ENCODE peak calls at places on chromosomes 16 and 17, in ten cellular contexts. H, I, Y, F, E, L, K, T, W and N are unnamed samples.
A peak's percentile ranks its signal among the peaks of the same experiment; 100 is the strongest.

GRCh38 chr17:9936075-9936474 is 31.0 kb upstream of the RCVRN start:
- DNase-seq in K (no peak), T (no peak), H (no peak), I (no peak), F (no peak), E (no peak), L (no peak), W (no peak), Y (no peak), N (no peak)

GRCh38 chr17:29124135-29124930 is 55.9 kb downstream of the MYO18A start:
- DNase-seq in L (peak; percentile 67), W (peak; percentile 83), F (peak; percentile 52), Y (peak; percentile 60), T (peak; percentile 39), I (peak; percentile 79), H (peak; percentile 74), E (no peak), K (peak; percentile 50), N (no peak)

GRCh38 chr17:8673621-8674020 is 43.1 kb upstream of the MYH10 start:
- DNase-seq in W (no peak), Y (no peak), E (no peak), F (no peak), I (no peak), L (no peak), H (no peak), T (no peak), K (peak; percentile 75), N (no peak)

GRCh38 chr16:56610017-56610608 is 1.7 kb downstream of the MT2A start:
- DNase-seq in W (peak; percentile 97), E (peak; percentile 75), F (peak; percentile 48), Y (no peak), I (no peak), K (no peak), T (no peak), H (no peak), L (peak; percentile 62), N (no peak)

GRCh38 chr17:76104140-76104895 is 731 bp upstream of the EXOC7 start:
- DNase-seq in H (no peak), Y (no peak), E (no peak), W (no peak), T (no peak), I (no peak), F (no peak), K (no peak), L (no peak), N (peak; percentile 65)

GRCh38 chr17:73452056-73452455 is 140.3 kb upstream of the CDC42EP4 start:
- DNase-seq in W (no peak), H (no peak), T (no peak), K (no peak), F (no peak), Y (no peak), L (no peak), I (no peak), E (no peak), N (no peak)

GRCh38 chr17:19237389-19238166 is 412 bp downstream of the EPN2 start:
- DNase-seq in F (no peak), H (peak; percentile 52), Y (peak; percentile 37), L (peak; percentile 29), W (no peak), E (no peak), T (no peak), K (peak; percentile 37), I (peak; percentile 74), N (no peak)

GRCh38 chr17:50425682-50426471 is at the start of gene ACSF2:
- DNase-seq in K (peak; percentile 59), T (peak; percentile 45), H (peak; percentile 86), I (peak; percentile 89), W (peak; percentile 63), F (peak; percentile 60), Y (peak; percentile 65), L (peak; percentile 71), E (no peak), N (peak; percentile 74)

GRCh38 chr16:72404299-72404698 is 232.3 kb upstream of the PMFBP1 start:
- DNase-seq in T (no peak), F (no peak), E (no peak), W (no peak), I (no peak), K (no peak), Y (no peak), L (no peak), H (no peak), N (no peak)

GRCh38 chr16:22300427-22301071 is 3.3 kb downstream of the POLR3E start:
- DNase-seq in Y (peak; percentile 59), W (peak; percentile 68), T (peak; percentile 40), I (peak; percentile 69), L (peak; percentile 69), E (no peak), H (peak; percentile 65), K (peak; percentile 76), F (peak; percentile 36), N (no peak)

GRCh38 chr16:6165330-6165984 is 1067.9 kb upstream of the EEF2KMT start:
- DNase-seq in L (no peak), H (no peak), K (no peak), I (no peak), Y (no peak), E (no peak), F (no peak), W (no peak), T (no peak), N (no peak)
- TF ChIP-seq CTCF in L (no peak), H (no peak), K (no peak), I (no peak), Y (peak; percentile 58), E (no peak), F (no peak), W (no peak), T (peak; percentile 61), N (peak; percentile 65)

GRCh38 chr17:4934173-4934979 is 2.3 kb downstream of the GP1BA start:
- DNase-seq in W (peak; percentile 42), H (no peak), T (no peak), F (no peak), E (no peak), Y (peak; percentile 52), L (peak; percentile 83), I (peak; percentile 68), K (peak; percentile 37), N (no peak)
- TF ChIP-seq CTCF in W (peak; percentile 31), H (peak; percentile 58), T (peak; percentile 29), F (no peak), E (peak; percentile 34), Y (no peak), L (peak; percentile 16), I (peak; percentile 35), K (peak; percentile 41), N (peak; percentile 30)

DNA sequence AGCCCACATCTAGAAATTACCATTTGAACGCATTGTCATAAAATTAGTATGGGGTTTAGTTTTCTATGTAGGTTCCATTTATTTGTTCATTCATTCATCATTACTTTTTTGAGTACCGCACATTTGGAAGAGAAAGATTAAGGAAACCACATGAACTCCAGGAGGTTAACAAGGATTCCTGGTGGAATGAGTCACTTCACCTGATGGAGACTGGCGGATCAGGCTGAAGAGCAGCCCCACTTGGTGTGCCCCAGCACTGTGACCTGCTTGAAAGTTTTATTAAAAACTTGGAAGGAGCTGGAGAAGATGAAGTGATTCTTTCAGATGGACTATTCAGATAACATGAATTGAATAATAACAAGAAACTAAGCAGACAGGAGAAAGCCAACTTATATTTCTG is 293.6 kb upstream of the CDH11 start:
- DNase-seq in I (no peak), Y (no peak), H (no peak), K (no peak), E (no peak), L (no peak), T (no peak), F (no peak), W (peak; percentile 58), N (no peak)
- TF ChIP-seq CTCF in I (no peak), Y (no peak), H (no peak), K (no peak), E (no peak), L (no peak), T (no peak), F (no peak), W (no peak), N (no peak)

GRCh38 chr17:64534187-64534586 is 27.4 kb downstream of the CEP95 start:
- DNase-seq in E (no peak), T (no peak), L (peak; percentile 3), H (no peak), I (no peak), W (peak; percentile 7), F (no peak), K (no peak), Y (peak; percentile 11), N (no peak)
- TF ChIP-seq CTCF in E (peak; percentile 59), T (no peak), L (peak; percentile 11), H (peak; percentile 13), I (peak; percentile 9), W (no peak), F (no peak), K (peak; percentile 29), Y (no peak), N (no peak)

GRCh38 chr16:23742761-23743160 is 12.1 kb upstream of the CHP2 start:
- DNase-seq in Y (no peak), L (no peak), F (no peak), H (no peak), I (no peak), E (no peak), W (no peak), T (no peak), K (no peak), N (no peak)
- TF ChIP-seq CTCF in Y (no peak), L (no peak), F (no peak), H (no peak), I (no peak), E (no peak), W (no peak), T (no peak), K (no peak), N (no peak)

DNA sequence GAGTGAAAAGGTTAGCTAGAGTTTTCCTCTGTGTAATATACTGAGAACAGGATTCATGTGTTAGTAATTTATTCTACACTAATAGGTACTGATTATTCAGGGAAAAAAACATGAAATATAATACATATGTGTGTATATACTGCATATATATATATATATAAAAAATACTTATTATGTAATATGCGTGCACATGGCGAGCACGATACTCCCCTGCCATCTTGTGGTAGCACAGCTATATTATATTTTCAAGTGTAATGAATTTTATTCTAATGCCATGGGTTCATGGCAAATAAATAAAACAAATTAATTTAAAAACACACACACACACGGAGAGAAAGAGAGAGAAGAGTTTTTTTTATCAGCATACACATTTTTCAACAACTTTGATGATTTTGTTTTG is 460.6 kb downstream of the KCNJ2 start:
- DNase-seq in F (no peak), W (peak; percentile 16), K (peak; percentile 18), H (no peak), L (no peak), T (no peak), E (no peak), I (no peak), Y (no peak), N (no peak)
- TF ChIP-seq CTCF in F (no peak), W (peak; percentile 60), K (peak; percentile 54), H (peak; percentile 21), L (no peak), T (peak; percentile 47), E (no peak), I (no peak), Y (no peak), N (peak; percentile 61)